ENCODE peak calls at places on chromosomes 2 and 18, in seven cellular contexts. One of them, this sample, is unnamed.

GRCh38 chr18:44935455-44935854 is 254.8 kb downstream of the SETBP1 start:
- DNase-seq in heart left ventricle: no peak
- DNase-seq in uterus: no peak
- DNase-seq in transverse colon: no peak
- DNase-seq in esophagus muscularis mucosa: no peak
- DNase-seq in tibial nerve: no peak
- DNase-seq in spleen: no peak
- DNase-seq in this sample: no peak

GRCh38 chr2:44087037-44087713 is 81.5 kb upstream of the PPM1B start:
- DNase-seq in esophagus muscularis mucosa: no peak
- DNase-seq in heart left ventricle: peak
- DNase-seq in transverse colon: peak
- DNase-seq in spleen: peak
- DNase-seq in tibial nerve: peak
- DNase-seq in uterus: peak
- DNase-seq in this sample: peak

GRCh38 chr2:99974966-99975365 is 167.4 kb downstream of the AFF3 start:
- DNase-seq in esophagus muscularis mucosa: no peak
- DNase-seq in spleen: no peak
- DNase-seq in uterus: no peak
- DNase-seq in tibial nerve: no peak
- DNase-seq in transverse colon: no peak
- DNase-seq in heart left ventricle: no peak
- DNase-seq in this sample: no peak

GRCh38 chr2:223043164-223043941 is 8.6 kb upstream of the KCNE4 start:
- DNase-seq in spleen: no peak
- DNase-seq in transverse colon: no peak
- DNase-seq in tibial nerve: no peak
- DNase-seq in uterus: no peak
- DNase-seq in esophagus muscularis mucosa: no peak
- DNase-seq in heart left ventricle: no peak
- DNase-seq in this sample: no peak

GRCh38 chr18:24991661-24992060 is 360.3 kb downstream of the ZNF521 start:
- DNase-seq in transverse colon: no peak
- DNase-seq in spleen: no peak
- DNase-seq in esophagus muscularis mucosa: no peak
- DNase-seq in uterus: no peak
- DNase-seq in heart left ventricle: no peak
- DNase-seq in tibial nerve: no peak
- DNase-seq in this sample: no peak

GRCh38 chr2:147045113-147045512 is 799.7 kb upstream of the ACVR2A start:
- DNase-seq in transverse colon: peak
- DNase-seq in esophagus muscularis mucosa: no peak
- DNase-seq in tibial nerve: peak
- DNase-seq in heart left ventricle: peak
- DNase-seq in uterus: peak
- DNase-seq in spleen: no peak
- DNase-seq in this sample: peak

GRCh38 chr2:85475801-85476610 is 57.5 kb downstream of the SH2D6 start:
- DNase-seq in uterus: no peak
- DNase-seq in esophagus muscularis mucosa: no peak
- DNase-seq in transverse colon: no peak
- DNase-seq in spleen: no peak
- DNase-seq in heart left ventricle: no peak
- DNase-seq in tibial nerve: no peak
- DNase-seq in this sample: no peak

GRCh38 chr2:63853527-63854310 is 12.0 kb downstream of the UGP2 start:
- DNase-seq in uterus: no peak
- DNase-seq in transverse colon: no peak
- DNase-seq in spleen: no peak
- DNase-seq in esophagus muscularis mucosa: no peak
- DNase-seq in heart left ventricle: no peak
- DNase-seq in tibial nerve: no peak
- DNase-seq in this sample: no peak

GRCh38 chr2:195411219-195411687 is 245.8 kb upstream of the SLC39A10 start:
- DNase-seq in heart left ventricle: no peak
- DNase-seq in transverse colon: no peak
- DNase-seq in tibial nerve: no peak
- DNase-seq in uterus: no peak
- DNase-seq in esophagus muscularis mucosa: no peak
- DNase-seq in spleen: no peak
- DNase-seq in this sample: no peak

GRCh38 chr2:46858697-46859080 is 56.9 kb downstream of the MCFD2 start:
- DNase-seq in heart left ventricle: no peak
- DNase-seq in spleen: no peak
- DNase-seq in esophagus muscularis mucosa: no peak
- DNase-seq in transverse colon: no peak
- DNase-seq in uterus: peak
- DNase-seq in tibial nerve: peak
- DNase-seq in this sample: no peak

GRCh38 chr2:14806567-14807077 is 174.1 kb downstream of the LRATD1 start:
- DNase-seq in heart left ventricle: no peak
- DNase-seq in spleen: no peak
- DNase-seq in tibial nerve: no peak
- DNase-seq in transverse colon: no peak
- DNase-seq in uterus: no peak
- DNase-seq in esophagus muscularis mucosa: no peak
- DNase-seq in this sample: no peak

GRCh38 chr2:233247744-233248143 is 3.7 kb upstream of the ATG16L1 start:
- DNase-seq in tibial nerve: no peak
- DNase-seq in esophagus muscularis mucosa: no peak
- DNase-seq in spleen: no peak
- DNase-seq in heart left ventricle: no peak
- DNase-seq in uterus: no peak
- DNase-seq in transverse colon: no peak
- DNase-seq in this sample: no peak

GRCh38 chr2:241859436-241860183 is 916 bp upstream of the PDCD1 start:
- DNase-seq in uterus: peak
- DNase-seq in transverse colon: peak
- DNase-seq in spleen: peak
- DNase-seq in tibial nerve: peak
- DNase-seq in esophagus muscularis mucosa: no peak
- DNase-seq in heart left ventricle: peak
- DNase-seq in this sample: peak

GRCh38 chr18:27735117-27735516 is 441.8 kb downstream of the CDH2 start:
- DNase-seq in spleen: no peak
- DNase-seq in tibial nerve: no peak
- DNase-seq in esophagus muscularis mucosa: no peak
- DNase-seq in uterus: no peak
- DNase-seq in transverse colon: no peak
- DNase-seq in heart left ventricle: no peak
- DNase-seq in this sample: no peak

GRCh38 chr2:130387071-130387400 is 31.2 kb downstream of the PTPN18 start:
- DNase-seq in uterus: no peak
- DNase-seq in tibial nerve: no peak
- DNase-seq in spleen: no peak
- DNase-seq in transverse colon: no peak
- DNase-seq in esophagus muscularis mucosa: no peak
- DNase-seq in heart left ventricle: peak
- DNase-seq in this sample: peak

GRCh38 chr2:43083710-43084698 is 142.4 kb downstream of the ZFP36L2 start:
- DNase-seq in transverse colon: no peak
- DNase-seq in spleen: no peak
- DNase-seq in tibial nerve: no peak
- DNase-seq in esophagus muscularis mucosa: no peak
- DNase-seq in uterus: peak
- DNase-seq in heart left ventricle: peak
- DNase-seq in this sample: peak

GRCh38 chr18:48862678-48863270 is 88.0 kb downstream of the SMAD7 start:
- DNase-seq in spleen: peak
- DNase-seq in uterus: no peak
- DNase-seq in esophagus muscularis mucosa: no peak
- DNase-seq in heart left ventricle: no peak
- DNase-seq in transverse colon: no peak
- DNase-seq in tibial nerve: no peak
- DNase-seq in this sample: no peak

GRCh38 chr2:9666306-9666705 is 35.5 kb upstream of the YWHAQ start:
- DNase-seq in transverse colon: no peak
- DNase-seq in spleen: no peak
- DNase-seq in heart left ventricle: no peak
- DNase-seq in esophagus muscularis mucosa: no peak
- DNase-seq in tibial nerve: no peak
- DNase-seq in uterus: no peak
- DNase-seq in this sample: no peak

GRCh38 chr2:18792226-18792629 is 202.9 kb upstream of the NT5C1B start:
- DNase-seq in spleen: no peak
- DNase-seq in heart left ventricle: no peak
- DNase-seq in tibial nerve: no peak
- DNase-seq in transverse colon: no peak
- DNase-seq in esophagus muscularis mucosa: no peak
- DNase-seq in uterus: peak
- DNase-seq in this sample: no peak

GRCh38 chr18:50642439-50642838 is 82.6 kb downstream of the MAPK4 start:
- DNase-seq in spleen: no peak
- DNase-seq in transverse colon: no peak
- DNase-seq in heart left ventricle: no peak
- DNase-seq in esophagus muscularis mucosa: no peak
- DNase-seq in tibial nerve: no peak
- DNase-seq in uterus: no peak
- DNase-seq in this sample: no peak

GRCh38 chr2:191148766-191149165 is 2.0 kb downstream of the STAT4 start:
- DNase-seq in esophagus muscularis mucosa: no peak
- DNase-seq in transverse colon: no peak
- DNase-seq in spleen: no peak
- DNase-seq in uterus: no peak
- DNase-seq in tibial nerve: no peak
- DNase-seq in heart left ventricle: no peak
- DNase-seq in this sample: no peak

GRCh38 chr2:241490444-241490760 is 18.0 kb downstream of the STK25 start:
- DNase-seq in tibial nerve: no peak
- DNase-seq in heart left ventricle: no peak
- DNase-seq in uterus: no peak
- DNase-seq in esophagus muscularis mucosa: no peak
- DNase-seq in spleen: no peak
- DNase-seq in transverse colon: no peak
- DNase-seq in this sample: no peak

DNA sequence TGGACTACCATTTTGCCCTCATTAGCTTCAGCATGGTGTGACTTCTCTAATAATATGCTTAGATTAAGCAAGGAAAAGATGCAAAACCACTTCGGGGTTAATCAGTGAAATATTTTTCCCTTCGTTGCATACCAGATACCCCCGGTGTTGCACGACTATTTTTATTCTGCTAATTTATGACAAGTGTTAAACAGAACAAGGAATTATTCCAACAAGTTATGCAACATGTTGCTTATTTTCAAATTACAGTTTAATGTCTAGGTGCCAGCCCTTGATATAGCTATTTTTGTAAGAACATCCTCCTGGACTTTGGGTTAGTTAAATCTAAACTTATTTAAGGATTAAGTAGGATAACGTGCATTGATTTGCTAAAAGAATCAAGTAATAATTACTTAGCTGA is 16.3 kb downstream of the TYMS start:
- DNase-seq in tibial nerve: no peak
- DNase-seq in uterus: no peak
- DNase-seq in transverse colon: no peak
- DNase-seq in esophagus muscularis mucosa: no peak
- DNase-seq in heart left ventricle: no peak
- DNase-seq in spleen: no peak
- DNase-seq in this sample: no peak
- H3K27ac ChIP-seq in tibial nerve: no peak
- H3K27ac ChIP-seq in uterus: peak
- H3K27ac ChIP-seq in transverse colon: peak
- H3K27ac ChIP-seq in esophagus muscularis mucosa: no peak
- H3K27ac ChIP-seq in heart left ventricle: no peak
- H3K27ac ChIP-seq in spleen: no peak
- H3K27ac ChIP-seq in this sample: no peak

DNA sequence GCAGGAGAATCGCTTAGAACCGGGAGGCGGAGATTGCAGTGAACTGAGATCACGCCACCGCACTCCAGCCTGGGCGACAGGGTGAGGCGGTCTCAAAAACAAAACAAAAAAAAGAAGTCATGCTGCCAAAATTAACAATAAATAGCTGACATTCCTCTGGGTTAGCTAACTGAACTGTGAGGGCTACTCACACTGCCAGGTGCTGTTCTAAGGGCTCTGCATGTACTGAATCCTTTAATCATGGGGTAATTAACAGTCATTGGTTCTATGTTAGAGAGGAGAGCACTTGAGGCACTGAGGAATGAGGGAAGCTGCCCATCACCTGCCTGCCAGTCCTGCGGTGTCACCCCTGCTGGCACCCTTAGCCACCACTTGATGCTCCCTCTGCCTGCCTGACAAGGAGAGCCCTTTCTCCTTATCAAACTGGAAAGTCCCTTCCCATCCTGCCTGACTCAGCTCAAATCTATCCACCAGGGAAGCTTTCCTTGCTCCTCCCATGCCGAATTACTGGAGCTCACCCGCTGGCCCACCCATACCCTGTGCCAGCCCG is 73.0 kb upstream of the RIOK3 start:
- DNase-seq in uterus: no peak
- DNase-seq in transverse colon: no peak
- DNase-seq in heart left ventricle: no peak
- DNase-seq in tibial nerve: no peak
- DNase-seq in spleen: no peak
- DNase-seq in esophagus muscularis mucosa: no peak
- DNase-seq in this sample: no peak
- TF ChIP-seq POLR2A in uterus: no peak
- TF ChIP-seq POLR2A in transverse colon: no peak
- TF ChIP-seq POLR2A in heart left ventricle: no peak
- TF ChIP-seq POLR2A in tibial nerve: no peak
- TF ChIP-seq POLR2A in spleen: no peak
- TF ChIP-seq POLR2A in esophagus muscularis mucosa: no peak
- TF ChIP-seq POLR2A in this sample: no peak

GRCh38 chr2:217273158-217273557 is 413.3 kb upstream of the TNP1 start:
- DNase-seq in tibial nerve: no peak
- DNase-seq in esophagus muscularis mucosa: no peak
- DNase-seq in spleen: no peak
- DNase-seq in transverse colon: no peak
- DNase-seq in heart left ventricle: no peak
- DNase-seq in uterus: no peak
- DNase-seq in this sample: no peak
- H3K27ac ChIP-seq in tibial nerve: no peak
- H3K27ac ChIP-seq in esophagus muscularis mucosa: no peak
- H3K27ac ChIP-seq in spleen: no peak
- H3K27ac ChIP-seq in transverse colon: peak
- H3K27ac ChIP-seq in heart left ventricle: no peak
- H3K27ac ChIP-seq in uterus: no peak
- H3K27ac ChIP-seq in this sample: no peak

DNA sequence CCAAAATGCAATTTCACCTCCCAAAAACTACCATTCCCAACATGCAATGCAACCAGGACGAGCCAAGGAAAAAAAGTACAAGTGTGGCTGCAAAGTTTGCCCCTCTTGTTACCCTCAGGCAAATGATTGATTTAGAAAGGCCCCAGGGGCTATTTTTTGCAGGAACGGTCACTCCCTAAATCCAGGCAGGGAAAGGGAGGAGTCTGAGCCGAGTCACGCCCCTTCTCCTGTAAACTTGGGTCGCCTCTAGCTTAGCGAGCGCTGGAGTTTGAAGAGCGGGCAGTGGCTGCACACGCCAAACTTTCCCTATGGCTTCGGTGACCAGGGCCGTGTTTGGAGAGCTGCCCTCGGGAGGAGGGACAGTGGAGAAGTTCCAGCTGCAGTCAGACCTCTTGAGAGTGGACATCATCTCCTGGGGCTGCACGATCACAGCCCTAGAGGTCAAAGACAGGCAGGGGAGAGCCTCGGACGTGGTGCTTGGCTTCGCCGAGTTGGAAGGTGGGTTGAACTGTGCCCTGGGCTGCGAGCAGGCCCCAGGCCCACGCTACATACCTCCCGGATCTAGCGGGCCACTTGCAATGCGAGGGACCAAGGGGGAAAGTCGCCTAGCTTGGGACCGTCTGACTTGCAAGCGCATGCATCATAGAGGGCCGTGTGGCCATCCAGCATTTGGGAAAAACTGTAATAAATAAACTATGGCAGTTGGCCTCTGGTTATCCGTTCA is at the start of gene GALM:
- DNase-seq in tibial nerve: peak
- DNase-seq in esophagus muscularis mucosa: peak
- DNase-seq in transverse colon: peak
- DNase-seq in spleen: peak
- DNase-seq in uterus: peak
- DNase-seq in heart left ventricle: peak
- DNase-seq in this sample: peak
- TF ChIP-seq POLR2A in tibial nerve: peak
- TF ChIP-seq POLR2A in esophagus muscularis mucosa: no peak
- TF ChIP-seq POLR2A in transverse colon: peak
- TF ChIP-seq POLR2A in spleen: no peak
- TF ChIP-seq POLR2A in uterus: peak
- TF ChIP-seq POLR2A in heart left ventricle: no peak
- TF ChIP-seq POLR2A in this sample: no peak

This sample was measured in testis.